ENCODE peak calls at places on chromosomes 4 and X, in seven cellular contexts. N is GM12891, H is HepG2, Y is H1, P is SK-N-SH, W is K562, K is GM12878. A is an unnamed sample.

GRCh38 chr4:52799813-52800212 is 48.6 kb upstream of the ERVMER34-1 start:
- DNase-seq in N (no peak), H (peak), Y (no peak), P (no peak), W (no peak), K (no peak), A (no peak)

GRCh38 chr4:48640699-48641098 is 139.4 kb downstream of the FRYL start:
- DNase-seq in N (no peak), H (no peak), Y (no peak), P (no peak), W (no peak), K (no peak), A (no peak)

GRCh38 chr4:74873545-74874295 is 59.2 kb upstream of the PARM1 start:
- DNase-seq in N (peak), H (no peak), Y (no peak), P (no peak), W (no peak), K (peak), A (no peak)

GRCh38 chrX:39309721-39310152 is 508.5 kb downstream of the MID1IP1 start:
- DNase-seq in N (no peak), H (no peak), Y (no peak), P (peak), W (no peak), K (no peak), A (no peak)

GRCh38 chrX:17549005-17549685 is 174.1 kb downstream of the NHS start:
- DNase-seq in N (no peak), H (no peak), Y (no peak), P (no peak), W (no peak), K (no peak), A (no peak)

GRCh38 chrX:153164733-153165132 is 14.4 kb upstream of the MAGEA1 start:
- DNase-seq in N (no peak), H (no peak), Y (no peak), P (no peak), W (peak), K (no peak), A (no peak)

GRCh38 chr4:126794363-126794762 is 838.4 kb upstream of the INTU start:
- DNase-seq in N (no peak), H (no peak), Y (no peak), P (no peak), W (no peak), K (no peak), A (no peak)

GRCh38 chrX:71993371-71993770 is 82.7 kb downstream of the NHSL2 start:
- DNase-seq in N (no peak), H (no peak), Y (no peak), P (no peak), W (no peak), K (no peak), A (no peak)

GRCh38 chrX:40244980-40245379 is 147.2 kb upstream of the BCOR start:
- DNase-seq in N (no peak), H (no peak), Y (no peak), P (peak), W (no peak), K (no peak), A (no peak)

GRCh38 chr4:72215198-72215597 is 183.4 kb downstream of the NPFFR2 start:
- DNase-seq in N (no peak), H (no peak), Y (no peak), P (no peak), W (no peak), K (no peak), A (no peak)

GRCh38 chrX:46295963-46296362 is 249.3 kb downstream of the ZNF674 start:
- DNase-seq in N (no peak), H (peak), Y (no peak), P (no peak), W (no peak), K (no peak), A (no peak)

GRCh38 chr4:86181585-86181984 is 178.3 kb downstream of the MAPK10 start:
- DNase-seq in N (no peak), H (no peak), Y (no peak), P (no peak), W (no peak), K (no peak), A (no peak)

GRCh38 chrX:35890699-35891098 is 28.8 kb upstream of the CFAP47 start:
- DNase-seq in N (no peak), H (peak), Y (peak), P (peak), W (peak), K (no peak), A (no peak)

GRCh38 chrX:37846558-37846933 is 825 bp downstream of the DYNLT3 start:
- DNase-seq in N (no peak), H (no peak), Y (no peak), P (no peak), W (no peak), K (no peak), A (no peak)

GRCh38 chr4:114364857-114365256 is 233.8 kb upstream of the UGT8 start:
- DNase-seq in N (no peak), H (no peak), Y (no peak), P (no peak), W (no peak), K (no peak), A (no peak)

DNA sequence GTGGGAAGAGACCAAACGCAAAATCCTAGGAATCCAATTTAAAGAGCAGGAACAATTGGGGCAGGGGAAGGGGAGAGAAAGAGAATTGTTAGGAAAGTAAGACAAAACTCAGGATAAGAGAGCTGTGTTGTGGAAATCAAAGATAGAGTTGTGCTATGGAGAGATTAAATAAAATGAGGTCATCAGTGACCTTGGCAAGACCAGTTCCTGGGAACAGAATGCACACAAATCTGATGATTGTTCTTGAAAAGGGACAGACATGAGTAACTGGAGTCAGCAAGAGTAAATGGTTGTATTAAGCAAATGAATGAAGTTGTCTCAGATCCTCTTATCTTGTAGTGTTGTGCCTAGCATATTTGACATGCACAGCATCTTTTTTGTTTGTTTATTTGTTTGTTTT is 267.4 kb downstream of the IL1RAPL1 start:
- DNase-seq in N (no peak), H (no peak), Y (no peak), P (no peak), W (no peak), K (no peak), A (no peak)
- TF ChIP-seq TAF1 in N (no peak), H (no peak), Y (no peak), P (no peak), W (no peak), K (no peak), A (no peak)

DNA sequence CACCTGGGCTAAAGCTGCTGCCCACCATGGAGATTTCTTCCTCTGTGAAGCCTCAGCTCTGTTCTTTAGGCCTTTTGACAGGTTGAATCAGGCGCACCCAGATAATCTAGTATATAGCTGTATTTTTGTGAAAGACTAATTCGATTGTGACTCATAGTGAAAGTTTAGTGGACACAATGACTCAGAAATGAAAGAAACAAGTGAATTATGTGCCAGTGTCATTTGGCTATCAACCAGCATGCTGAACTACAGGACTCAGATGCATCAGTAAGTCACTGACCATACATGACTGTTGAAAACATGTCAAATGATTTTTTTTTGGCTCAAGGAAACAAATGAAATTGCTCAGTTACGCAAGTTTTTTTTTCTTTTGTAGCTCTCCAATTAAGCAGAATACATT is 425.4 kb downstream of the SLITRK2 start:
- DNase-seq in N (no peak), H (no peak), Y (no peak), P (no peak), W (no peak), K (no peak), A (no peak)
- TF ChIP-seq TAF1 in N (no peak), H (no peak), Y (no peak), P (no peak), W (no peak), K (no peak), A (no peak)

GRCh38 chrX:47497274-47497673 is 14.3 kb upstream of the ZNF41 start:
- DNase-seq in N (no peak), H (no peak), Y (no peak), P (peak), W (peak), K (no peak), A (no peak)
- TF ChIP-seq TAF1 in N (no peak), H (no peak), Y (no peak), P (no peak), W (no peak), K (no peak), A (no peak)

GRCh38 chr4:164872481-164872880 is 4.5 kb upstream of the APELA start:
- DNase-seq in N (no peak), H (no peak), Y (no peak), P (no peak), W (no peak), K (no peak), A (no peak)
- TF ChIP-seq TAF1 in N (no peak), H (no peak), Y (no peak), P (no peak), W (no peak), K (no peak), A (no peak)

DNA sequence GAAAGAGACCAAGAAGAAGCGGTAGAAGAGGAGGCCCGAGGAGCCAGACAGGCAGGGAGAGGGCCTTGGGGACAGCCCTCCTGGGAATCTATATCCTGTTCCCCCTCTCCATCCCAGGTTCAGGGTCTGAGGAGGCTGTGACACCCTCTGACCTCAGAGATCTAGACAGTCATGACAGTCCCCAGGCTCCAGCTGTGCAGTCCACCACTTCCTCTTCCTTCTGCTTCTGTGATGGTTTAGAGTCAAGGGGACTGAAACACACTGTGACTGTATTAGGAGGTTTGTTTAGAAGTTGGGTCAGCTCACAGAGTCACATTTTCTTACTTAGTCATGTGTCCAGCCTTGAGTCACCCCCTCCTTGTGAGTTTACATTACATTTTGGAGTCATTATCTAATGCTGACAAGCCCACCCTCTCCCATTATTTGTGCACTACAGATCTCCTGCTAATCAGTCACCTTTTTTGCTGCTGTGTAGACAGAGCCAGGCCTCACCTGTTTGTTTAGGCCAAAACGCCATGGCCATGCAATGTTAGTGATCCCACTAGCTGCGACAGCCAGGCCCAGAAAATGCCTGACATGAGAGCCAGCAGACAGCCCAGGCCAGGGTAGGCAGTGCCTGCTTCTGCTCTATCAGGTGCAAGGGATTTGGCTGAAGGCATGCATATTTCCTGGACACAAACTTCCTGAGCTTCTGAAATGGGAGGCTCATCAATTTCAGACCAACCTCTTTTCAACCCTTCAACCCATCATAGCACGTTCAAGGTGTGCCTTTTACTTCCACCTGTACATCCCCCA is 26.0 kb downstream of the MANBA start:
- DNase-seq in N (peak), H (peak), Y (no peak), P (no peak), W (peak), K (peak), A (peak)
- TF ChIP-seq TAF1 in N (no peak), H (no peak), Y (no peak), P (no peak), W (no peak), K (no peak), A (no peak)

GRCh38 chr4:101198741-101199339 is 148.5 kb downstream of the PPP3CA start:
- DNase-seq in N (no peak), H (peak), Y (no peak), P (no peak), W (no peak), K (no peak), A (no peak)

GRCh38 chr4:101200561-101200960 is 146.8 kb downstream of the PPP3CA start:
- DNase-seq in N (no peak), H (peak), Y (no peak), P (no peak), W (no peak), K (no peak), A (no peak)

GRCh38 chr4:101199507-101200285 is 147.6 kb downstream of the PPP3CA start:
- DNase-seq in N (no peak), H (no peak), Y (no peak), P (peak), W (no peak), K (no peak), A (no peak)

GRCh38 chr4:101197350-101197749 is 150.0 kb downstream of the PPP3CA start:
- DNase-seq in N (no peak), H (peak), Y (no peak), P (no peak), W (no peak), K (no peak), A (no peak)

DNA sequence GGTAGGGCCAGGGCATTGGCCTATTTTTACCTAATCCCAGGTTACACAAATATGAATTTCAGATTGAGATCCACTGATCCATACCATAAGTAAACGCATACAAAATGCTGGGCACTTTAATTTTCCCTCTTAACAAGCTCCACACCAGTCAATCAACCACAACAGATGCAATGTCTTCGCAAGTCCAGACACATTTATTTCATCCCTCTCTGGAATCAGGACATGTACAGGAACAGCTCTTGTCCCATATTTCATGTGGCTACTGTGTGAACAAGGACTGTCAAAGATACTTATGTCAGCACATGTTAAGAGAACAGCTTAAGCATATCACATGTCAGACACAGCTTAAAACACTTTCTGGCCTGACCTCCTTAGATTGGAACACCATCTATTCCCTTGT is 145.9 kb downstream of the PPP3CA start:
- DNase-seq in N (no peak), H (no peak), Y (no peak), P (no peak), W (no peak), K (no peak), A (no peak)
- TF ChIP-seq TAF1 in N (no peak), H (no peak), Y (no peak), P (no peak), W (no peak), K (no peak), A (no peak)